ENCODE peak calls at places on chromosomes 3 and 15, in four cellular contexts. J, L, N and R are unnamed samples.

GRCh38 chr15:48242531-48242930 is 36.4 kb downstream of the SLC12A1 start:
- DNase-seq in J (no peak), L (no peak), N (no peak), R (no peak)

GRCh38 chr15:90618330-90619136 is 88.8 kb downstream of the CRTC3 start:
- DNase-seq in J (no peak), L (peak; percentile 17), N (no peak), R (no peak)

GRCh38 chr15:35062164-35063099 is 22.7 kb downstream of the NANOGP8 start:
- DNase-seq in J (no peak), L (peak; percentile 37), N (no peak), R (no peak)

GRCh38 chr3:10672422-10672821 is 143.6 kb upstream of the SLC6A11 start:
- DNase-seq in J (no peak), L (no peak), N (no peak), R (no peak)

GRCh38 chr15:49720221-49720620 is 99.4 kb downstream of the DTWD1 start:
- DNase-seq in J (no peak), L (no peak), N (no peak), R (no peak)

GRCh38 chr15:40064231-40064894 is 25.4 kb upstream of the SRP14 start:
- DNase-seq in J (no peak), L (peak; percentile 73), N (peak; percentile 89), R (no peak)

GRCh38 chr15:47715856-47716445 is 1.4 kb upstream of the SEMA6D start:
- DNase-seq in J (peak; percentile 27), L (peak; percentile 47), N (peak; percentile 15), R (no peak)

GRCh38 chr3:23519548-23520208 is 286.1 kb upstream of the UBE2E1 start:
- DNase-seq in J (no peak), L (no peak), N (no peak), R (no peak)

GRCh38 chr3:195823998-195824397 is 12.3 kb upstream of the MUC4 start:
- DNase-seq in J (no peak), L (no peak), N (no peak), R (peak; percentile 82)

GRCh38 chr3:133749427-133750200 is 3.4 kb downstream of the TF start:
- DNase-seq in J (no peak), L (no peak), N (no peak), R (no peak)

DNA sequence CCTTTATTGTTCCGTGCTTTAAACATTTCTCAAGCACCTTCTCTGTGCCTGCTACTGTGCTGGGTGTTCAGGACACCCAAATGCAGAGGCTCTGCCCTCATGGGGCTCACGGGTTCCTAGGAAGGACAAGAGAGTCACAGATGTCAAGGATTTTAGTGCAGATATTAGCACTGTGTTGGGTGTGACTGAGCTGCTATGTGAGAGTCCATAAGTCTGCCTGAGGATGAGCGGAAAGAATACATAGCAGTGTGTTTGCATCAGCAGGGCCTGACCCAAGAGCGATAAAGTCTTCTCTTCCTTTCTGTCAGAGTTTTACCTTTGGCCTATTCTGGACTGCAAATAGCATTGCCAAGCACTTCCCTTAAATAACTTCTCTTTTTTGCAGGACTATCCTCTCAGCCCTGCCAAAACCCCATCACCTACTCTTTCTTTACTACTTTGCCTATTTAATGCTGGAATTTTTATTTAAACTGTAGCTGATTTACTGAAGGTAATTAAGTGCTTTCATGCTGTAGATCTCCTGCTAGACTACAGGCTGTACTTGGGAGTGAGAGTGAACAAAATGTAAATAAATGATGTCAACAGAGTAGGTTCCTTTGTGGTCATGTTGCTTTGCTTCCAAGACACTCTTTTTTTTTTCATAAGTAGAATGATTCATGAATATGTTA is 459.4 kb upstream of the TPRG1 start:
- DNase-seq in J (no peak), L (peak; percentile 92), N (peak; percentile 88), R (no peak)
- H3K27ac ChIP-seq in J (no peak overlapping the region), L (peak overlapping the region; percentile 79), N (peak overlapping the region; percentile 46), R (no peak overlapping the region)

DNA sequence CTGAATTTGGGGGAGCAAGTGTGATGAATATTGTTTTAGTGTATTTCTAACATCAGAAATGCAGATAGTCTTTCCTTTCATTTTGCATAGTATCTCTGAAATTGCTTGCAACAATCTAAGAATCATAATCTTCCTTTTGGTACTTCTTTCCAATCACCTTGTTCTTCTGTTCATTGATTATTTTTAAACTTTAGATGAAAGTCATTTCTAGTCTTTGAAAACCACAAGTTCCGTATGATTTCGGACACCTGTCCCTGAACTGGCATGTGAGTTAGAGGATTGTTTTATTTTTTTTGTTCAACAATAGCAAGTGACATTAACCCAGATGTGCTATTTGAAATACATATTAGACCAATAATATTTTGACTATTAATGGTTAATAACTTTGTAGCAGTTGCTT is 329.7 kb downstream of the UNC13C start:
- DNase-seq in J (no peak), L (no peak), N (no peak), R (no peak)
- H2BK5ac ChIP-seq in J (no peak overlapping the region), L (no peak overlapping the region), N (no peak overlapping the region), R (no peak overlapping the region)

GRCh38 chr3:13107661-13108060 is 34.4 kb upstream of the IQSEC1 start:
- DNase-seq in J (no peak), L (no peak), N (no peak), R (no peak)
- H3K27ac ChIP-seq in J (no peak overlapping the region), L (no peak overlapping the region), N (no peak overlapping the region), R (no peak overlapping the region)

GRCh38 chr15:41578736-41579383 is 19.8 kb downstream of the TYRO3 start:
- DNase-seq in J (no peak), L (no peak), N (no peak), R (no peak)
- H2BK5ac ChIP-seq in J (peak overlapping the region; percentile 35), L (no peak overlapping the region), N (no peak overlapping the region), R (no peak overlapping the region)

GRCh38 chr3:50610181-50610971 is 1.2 kb downstream of the CISH start:
- DNase-seq in J (no peak), L (no peak), N (no peak), R (no peak)

GRCh38 chr3:50608278-50608677 is 3.3 kb downstream of the CISH start:
- DNase-seq in J (no peak), L (no peak), N (no peak), R (no peak)

GRCh38 chr3:50610992-50611463 is 546 bp downstream of the CISH start:
- DNase-seq in J (no peak), L (no peak), N (no peak), R (no peak)

GRCh38 chr3:50609071-50609742 is 2.4 kb downstream of the CISH start:
- DNase-seq in J (no peak), L (no peak), N (no peak), R (no peak)

DNA sequence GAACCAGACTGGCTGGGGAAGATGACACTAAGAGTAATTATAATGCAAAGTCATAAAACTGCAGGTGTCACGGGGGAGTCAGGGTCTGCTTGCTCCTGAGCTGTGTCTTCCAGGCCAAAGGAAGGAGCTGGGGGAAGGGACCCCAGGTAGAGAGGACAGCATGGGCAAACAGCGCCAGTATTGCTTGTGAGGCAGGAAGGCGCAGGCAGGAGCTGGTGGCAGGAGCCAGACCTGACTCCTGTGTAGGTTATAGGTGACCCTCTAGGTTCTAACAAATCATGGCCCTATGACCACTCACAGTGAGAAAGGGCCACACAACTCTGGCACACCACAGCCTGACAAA is 1.9 kb downstream of the CISH start:
- DNase-seq in J (no peak), L (no peak), N (no peak), R (no peak)
- H3K27ac ChIP-seq in J (no peak overlapping the region), L (no peak overlapping the region), N (no peak overlapping the region), R (no peak overlapping the region)

DNA sequence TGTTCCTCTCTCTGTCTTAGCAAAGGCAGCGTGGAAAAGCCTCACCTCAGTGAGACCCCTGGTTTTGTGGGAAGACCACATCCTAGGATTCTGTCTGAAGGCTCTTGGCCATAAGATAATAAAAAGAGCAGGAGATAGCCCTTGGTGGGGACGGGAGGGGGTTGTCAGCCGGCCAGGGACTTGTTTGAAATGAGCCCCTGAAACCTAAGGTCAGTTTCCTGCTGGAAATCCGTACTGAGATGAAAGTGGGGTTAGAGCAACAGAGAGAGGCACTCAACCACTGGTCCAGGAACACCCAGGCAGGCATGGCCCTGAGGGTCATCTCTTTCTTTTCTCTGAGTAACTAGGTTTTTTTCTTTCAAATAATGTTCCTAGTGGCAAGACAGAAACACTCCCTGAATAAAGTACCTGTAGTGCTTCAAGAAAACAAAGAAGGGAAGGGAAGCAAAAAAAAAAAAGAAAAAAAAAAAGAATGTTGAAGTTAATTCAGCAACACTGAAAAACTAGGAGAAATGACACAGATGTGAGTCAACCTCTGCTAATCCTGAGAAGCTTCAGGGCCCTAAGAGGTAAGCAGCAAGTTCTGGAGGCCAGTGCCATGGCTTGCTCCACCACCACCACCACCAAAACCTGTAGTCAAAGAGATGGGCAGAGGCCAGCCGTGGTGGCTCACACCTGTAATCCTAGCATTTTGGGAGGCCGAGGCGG is 3.2 kb downstream of the ITGB5 start:
- DNase-seq in J (peak; percentile 36), L (peak; percentile 65), N (peak; percentile 59), R (no peak)
- H2BK5ac ChIP-seq in J (no peak overlapping the region), L (peak overlapping the region; percentile 43), N (no peak overlapping the region), R (no peak overlapping the region)